ENCODE peak calls at places on chromosomes 6 and 20, in nine cellular contexts. One of them, this sample, is unnamed. For H3K4me1, the result is how much of the 10 kb centered on the place peaks cover.

GRCh38 chr6:162058281-162058875 is 669.2 kb downstream of the PRKN start:
- DNase-seq in prostate gland: no peak
- DNase-seq in psoas muscle: no peak
- DNase-seq in A673: no peak
- DNase-seq in ovary: no peak
- DNase-seq in cardiac muscle cell: no peak
- DNase-seq in esophagus squamous epithelium: no peak
- DNase-seq in lower lobe of right lung: no peak
- DNase-seq in lung: no peak
- DNase-seq in this sample: no peak

GRCh38 chr6:16278048-16278724 is 39.8 kb downstream of the GMPR start:
- DNase-seq in prostate gland: no peak
- DNase-seq in psoas muscle: peak
- DNase-seq in A673: no peak
- DNase-seq in ovary: no peak
- DNase-seq in cardiac muscle cell: peak
- DNase-seq in esophagus squamous epithelium: no peak
- DNase-seq in lower lobe of right lung: no peak
- DNase-seq in lung: no peak
- DNase-seq in this sample: no peak

GRCh38 chr6:7489376-7489775 is 52.1 kb upstream of the DSP start:
- DNase-seq in prostate gland: no peak
- DNase-seq in psoas muscle: no peak
- DNase-seq in A673: no peak
- DNase-seq in ovary: no peak
- DNase-seq in cardiac muscle cell: no peak
- DNase-seq in esophagus squamous epithelium: no peak
- DNase-seq in lower lobe of right lung: no peak
- DNase-seq in lung: no peak
- DNase-seq in this sample: no peak

GRCh38 chr6:56292505-56293181 is 45.3 kb upstream of the COL21A1 start:
- DNase-seq in prostate gland: no peak
- DNase-seq in psoas muscle: no peak
- DNase-seq in A673: peak
- DNase-seq in ovary: no peak
- DNase-seq in cardiac muscle cell: peak
- DNase-seq in esophagus squamous epithelium: no peak
- DNase-seq in lower lobe of right lung: no peak
- DNase-seq in lung: no peak
- DNase-seq in this sample: no peak

GRCh38 chr6:70221025-70221714 is 81.7 kb downstream of the COL9A1 start:
- DNase-seq in prostate gland: no peak
- DNase-seq in psoas muscle: no peak
- DNase-seq in A673: peak
- DNase-seq in ovary: no peak
- DNase-seq in cardiac muscle cell: peak
- DNase-seq in esophagus squamous epithelium: no peak
- DNase-seq in lower lobe of right lung: no peak
- DNase-seq in lung: no peak
- DNase-seq in this sample: peak

GRCh38 chr6:137677714-137678113 is 183.5 kb upstream of the OLIG3 start:
- DNase-seq in prostate gland: no peak
- DNase-seq in psoas muscle: no peak
- DNase-seq in A673: no peak
- DNase-seq in ovary: no peak
- DNase-seq in cardiac muscle cell: no peak
- DNase-seq in esophagus squamous epithelium: no peak
- DNase-seq in lower lobe of right lung: peak
- DNase-seq in lung: peak
- DNase-seq in this sample: no peak

GRCh38 chr20:32775240-32775991 is 13.2 kb downstream of the DNMT3B start:
- DNase-seq in prostate gland: no peak
- DNase-seq in psoas muscle: no peak
- DNase-seq in A673: no peak
- DNase-seq in ovary: no peak
- DNase-seq in cardiac muscle cell: no peak
- DNase-seq in esophagus squamous epithelium: no peak
- DNase-seq in lower lobe of right lung: no peak
- DNase-seq in lung: no peak
- DNase-seq in this sample: no peak

GRCh38 chr6:63926258-63926657 is 290.7 kb downstream of the PHF3 start:
- DNase-seq in prostate gland: no peak
- DNase-seq in psoas muscle: no peak
- DNase-seq in A673: no peak
- DNase-seq in ovary: no peak
- DNase-seq in cardiac muscle cell: no peak
- DNase-seq in esophagus squamous epithelium: no peak
- DNase-seq in lower lobe of right lung: no peak
- DNase-seq in lung: no peak
- DNase-seq in this sample: no peak

GRCh38 chr6:107344981-107345380 is 114.4 kb downstream of the PDSS2 start:
- DNase-seq in prostate gland: no peak
- DNase-seq in psoas muscle: no peak
- DNase-seq in A673: peak
- DNase-seq in ovary: no peak
- DNase-seq in cardiac muscle cell: no peak
- DNase-seq in esophagus squamous epithelium: no peak
- DNase-seq in lower lobe of right lung: no peak
- DNase-seq in lung: no peak
- DNase-seq in this sample: no peak

GRCh38 chr6:89221971-89222887 is 5.1 kb upstream of the GABRR1 start:
- DNase-seq in prostate gland: no peak
- DNase-seq in psoas muscle: no peak
- DNase-seq in A673: peak
- DNase-seq in ovary: no peak
- DNase-seq in cardiac muscle cell: no peak
- DNase-seq in esophagus squamous epithelium: no peak
- DNase-seq in lower lobe of right lung: no peak
- DNase-seq in lung: no peak
- DNase-seq in this sample: no peak

GRCh38 chr6:47603995-47604394 is 94.4 kb upstream of the ADGRF4 start:
- DNase-seq in prostate gland: peak
- DNase-seq in psoas muscle: no peak
- DNase-seq in A673: no peak
- DNase-seq in ovary: no peak
- DNase-seq in cardiac muscle cell: no peak
- DNase-seq in esophagus squamous epithelium: no peak
- DNase-seq in lower lobe of right lung: no peak
- DNase-seq in lung: no peak
- DNase-seq in this sample: no peak

GRCh38 chr6:43669922-43670622 is 17.5 kb downstream of the MRPS18A start:
- DNase-seq in prostate gland: no peak
- DNase-seq in psoas muscle: no peak
- DNase-seq in A673: no peak
- DNase-seq in ovary: no peak
- DNase-seq in cardiac muscle cell: peak
- DNase-seq in esophagus squamous epithelium: no peak
- DNase-seq in lower lobe of right lung: no peak
- DNase-seq in lung: no peak
- DNase-seq in this sample: no peak

GRCh38 chr6:136611133-136611532 is 60.9 kb upstream of the MAP7 start:
- DNase-seq in prostate gland: peak
- DNase-seq in psoas muscle: no peak
- DNase-seq in A673: no peak
- DNase-seq in ovary: no peak
- DNase-seq in cardiac muscle cell: no peak
- DNase-seq in esophagus squamous epithelium: no peak
- DNase-seq in lower lobe of right lung: no peak
- DNase-seq in lung: no peak
- DNase-seq in this sample: no peak

GRCh38 chr6:89320012-89320559 is 5.0 kb upstream of the GABRR2 start:
- DNase-seq in prostate gland: no peak
- DNase-seq in psoas muscle: no peak
- DNase-seq in A673: no peak
- DNase-seq in ovary: no peak
- DNase-seq in cardiac muscle cell: no peak
- DNase-seq in esophagus squamous epithelium: no peak
- DNase-seq in lower lobe of right lung: no peak
- DNase-seq in lung: no peak
- DNase-seq in this sample: no peak

GRCh38 chr6:46015119-46015968 is at the start of gene CLIC5:
- DNase-seq in prostate gland: peak
- DNase-seq in psoas muscle: peak
- DNase-seq in A673: no peak
- DNase-seq in ovary: peak
- DNase-seq in cardiac muscle cell: peak
- DNase-seq in esophagus squamous epithelium: no peak
- DNase-seq in lower lobe of right lung: peak
- DNase-seq in lung: peak
- DNase-seq in this sample: peak
- H3K4me1 ChIP-seq in prostate gland: under half
- H3K4me1 ChIP-seq in psoas muscle: under half
- H3K4me1 ChIP-seq in A673: under half
- H3K4me1 ChIP-seq in ovary: under half
- H3K4me1 ChIP-seq in cardiac muscle cell: under half
- H3K4me1 ChIP-seq in esophagus squamous epithelium: under half
- H3K4me1 ChIP-seq in lower lobe of right lung: under half
- H3K4me1 ChIP-seq in lung: under half
- H3K4me1 ChIP-seq in this sample: under half

DNA sequence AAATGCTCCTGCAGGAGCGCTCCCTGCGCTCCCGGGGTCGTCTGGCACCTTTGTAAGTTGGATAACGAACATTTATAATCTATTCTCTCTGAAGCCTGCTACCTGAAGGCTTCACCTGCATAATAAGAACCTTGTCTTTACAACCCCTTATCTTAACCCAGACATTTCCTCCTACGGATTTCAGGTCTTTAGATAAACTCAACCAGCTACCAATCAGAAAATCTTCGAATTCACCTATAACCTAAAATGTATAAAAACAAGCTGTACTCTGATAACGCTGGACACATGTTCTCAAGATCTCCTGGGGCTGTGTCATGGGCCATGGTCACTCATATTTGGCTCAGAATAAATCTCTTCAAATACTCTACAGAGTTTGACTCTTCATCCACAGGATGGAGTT is 4.1 kb upstream of the KCNK5 start:
- DNase-seq in prostate gland: no peak
- DNase-seq in psoas muscle: no peak
- DNase-seq in A673: no peak
- DNase-seq in ovary: no peak
- DNase-seq in cardiac muscle cell: no peak
- DNase-seq in esophagus squamous epithelium: no peak
- DNase-seq in lower lobe of right lung: no peak
- DNase-seq in lung: no peak
- DNase-seq in this sample: no peak
- H3K27ac ChIP-seq in prostate gland: no peak
- H3K27ac ChIP-seq in psoas muscle: no peak
- H3K27ac ChIP-seq in A673: no peak
- H3K27ac ChIP-seq in ovary: no peak
- H3K27ac ChIP-seq in cardiac muscle cell: no peak
- H3K27ac ChIP-seq in esophagus squamous epithelium: no peak
- H3K27ac ChIP-seq in lower lobe of right lung: no peak
- H3K27ac ChIP-seq in lung: no peak
- H3K27ac ChIP-seq in this sample: no peak

DNA sequence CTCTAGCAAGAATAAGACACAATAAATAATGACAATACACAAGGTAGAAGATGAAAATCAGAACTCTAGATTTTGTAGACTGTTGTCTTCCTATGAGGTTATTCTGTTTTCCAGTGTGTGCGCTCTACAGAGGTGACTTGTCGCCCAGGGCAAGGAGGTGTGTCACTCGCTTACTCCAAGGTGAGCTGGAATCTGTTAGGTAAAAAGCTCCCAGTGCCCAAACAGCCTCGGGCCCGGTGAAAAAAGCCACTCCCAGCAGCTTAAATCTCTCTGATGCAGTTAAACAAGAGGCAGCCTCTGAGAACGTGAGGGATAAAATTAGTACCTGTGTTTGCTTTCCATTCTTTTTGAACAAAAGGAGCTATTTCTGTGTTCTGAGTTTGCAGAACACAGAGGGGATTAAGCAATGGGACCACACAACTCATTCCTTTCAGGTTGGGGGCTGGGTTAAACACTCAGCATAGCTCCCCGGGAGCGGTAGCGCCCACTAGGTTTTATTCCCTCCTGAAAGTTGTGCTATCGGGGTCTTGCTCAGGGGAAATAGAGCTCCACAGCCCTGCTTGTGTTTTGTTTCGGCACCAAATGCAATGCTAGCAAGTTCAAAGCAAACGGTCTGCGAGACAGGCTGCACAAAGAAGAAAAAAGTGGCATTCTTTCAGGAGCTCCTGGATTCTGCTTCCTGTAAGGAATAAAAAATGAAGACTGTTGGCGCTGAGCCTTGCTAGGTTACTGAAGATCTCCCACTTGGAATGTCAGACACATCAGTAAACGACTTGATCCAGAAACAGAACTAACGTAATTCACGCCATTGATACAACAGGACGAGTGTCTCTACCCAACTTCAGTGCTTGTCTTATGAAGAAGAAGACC is 181.1 kb downstream of the FOXA2 start:
- DNase-seq in prostate gland: no peak
- DNase-seq in psoas muscle: no peak
- DNase-seq in A673: no peak
- DNase-seq in ovary: no peak
- DNase-seq in cardiac muscle cell: peak
- DNase-seq in esophagus squamous epithelium: no peak
- DNase-seq in lower lobe of right lung: no peak
- DNase-seq in lung: no peak
- DNase-seq in this sample: no peak
- H3K4me1 ChIP-seq in prostate gland: under half
- H3K4me1 ChIP-seq in psoas muscle: under half
- H3K4me1 ChIP-seq in A673: under half
- H3K4me1 ChIP-seq in ovary: under half
- H3K4me1 ChIP-seq in cardiac muscle cell: under half
- H3K4me1 ChIP-seq in esophagus squamous epithelium: under half
- H3K4me1 ChIP-seq in lower lobe of right lung: under half
- H3K4me1 ChIP-seq in lung: under half
- H3K4me1 ChIP-seq in this sample: under half

DNA sequence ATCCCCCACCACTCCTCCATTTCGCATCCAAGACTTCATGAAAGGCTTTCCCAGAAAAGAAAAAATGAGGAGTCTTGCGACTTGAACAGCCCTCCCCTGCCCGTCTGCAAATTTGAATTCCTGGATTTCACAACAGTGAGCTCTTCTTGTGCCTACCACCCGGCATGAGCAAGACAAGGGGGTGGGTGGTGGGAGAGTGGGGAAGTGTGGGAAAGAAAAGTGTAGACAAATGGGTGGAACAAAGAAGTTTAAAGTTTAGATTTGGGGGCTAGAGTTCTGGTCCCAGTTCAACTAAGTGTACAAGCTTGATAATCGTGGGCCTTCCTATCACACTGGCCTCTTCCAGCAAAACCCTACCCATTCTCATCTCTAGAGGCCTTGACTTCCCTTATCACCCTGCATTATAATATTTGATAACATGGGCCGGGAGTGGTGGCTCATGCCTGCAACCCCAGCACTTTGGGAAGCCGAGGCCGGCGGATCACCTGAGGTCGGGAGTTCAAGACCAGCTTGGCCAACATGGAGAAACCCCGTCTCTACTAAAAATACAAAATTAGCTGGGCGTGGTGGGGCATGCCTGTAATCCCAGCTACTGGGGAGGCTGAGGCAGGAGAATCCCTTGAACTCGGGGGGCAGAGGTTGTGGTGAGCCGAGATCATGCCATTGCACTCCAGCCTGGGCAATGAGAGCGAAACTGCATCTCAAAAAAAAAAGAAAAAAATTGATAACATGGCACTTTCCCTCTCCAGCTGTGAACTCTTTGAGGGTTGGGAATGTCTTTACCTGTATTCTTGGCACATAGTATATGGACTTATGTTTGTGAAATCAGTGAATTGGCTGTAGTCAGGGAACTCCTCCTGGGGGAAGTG is 654 bp upstream of the C6orf47 start:
- DNase-seq in prostate gland: no peak
- DNase-seq in psoas muscle: no peak
- DNase-seq in A673: no peak
- DNase-seq in ovary: no peak
- DNase-seq in cardiac muscle cell: no peak
- DNase-seq in esophagus squamous epithelium: no peak
- DNase-seq in lower lobe of right lung: no peak
- DNase-seq in lung: no peak
- DNase-seq in this sample: no peak
- H3K27ac ChIP-seq in prostate gland: peak
- H3K27ac ChIP-seq in psoas muscle: peak
- H3K27ac ChIP-seq in A673: peak
- H3K27ac ChIP-seq in ovary: peak
- H3K27ac ChIP-seq in cardiac muscle cell: peak
- H3K27ac ChIP-seq in esophagus squamous epithelium: peak
- H3K27ac ChIP-seq in lower lobe of right lung: peak
- H3K27ac ChIP-seq in lung: peak
- H3K27ac ChIP-seq in this sample: peak